ENCODE peak calls at places on chromosomes 1 and 21, in nine cellular contexts. Q, W, E, S, H, F, I, A and X are unnamed samples.

GRCh38 chr1:162373072-162373427 is 3.6 kb downstream of the SPATA46 start:
- DNase-seq in H (no peak), Q (no peak), S (no peak), A (no peak), W (no peak), F (no peak), I (no peak), E (no peak), X (no peak)

GRCh38 chr1:110361856-110362255 is 22.7 kb downstream of the RBM15 start:
- DNase-seq in H (no peak), F (no peak), W (no peak), S (no peak), I (no peak), Q (no peak), E (no peak), A (no peak), X (no peak)

GRCh38 chr21:37700641-37701202 is 215.5 kb downstream of the KCNJ6 start:
- DNase-seq in I (no peak), A (peak; percentile 86), H (peak; percentile 80), W (peak; percentile 48), F (no peak), Q (peak; percentile 67), E (peak; percentile 76), S (no peak), X (no peak)

GRCh38 chr1:9198538-9199361 is 35.8 kb upstream of the H6PD start:
- DNase-seq in W (no peak), F (peak; percentile 38), A (peak; percentile 49), S (no peak), Q (peak; percentile 81), H (peak; percentile 43), I (no peak), E (peak; percentile 83), X (no peak)

GRCh38 chr1:20057886-20058420 is 12.0 kb upstream of the PLA2G5 start:
- DNase-seq in W (no peak), S (no peak), E (no peak), A (no peak), F (no peak), H (no peak), I (no peak), Q (no peak), X (no peak)

GRCh38 chr1:189939967-189940366 is 537.7 kb downstream of the BRINP3 start:
- DNase-seq in F (no peak), Q (no peak), H (no peak), W (no peak), A (peak; percentile 53), E (no peak), I (no peak), S (no peak), X (no peak)

GRCh38 chr21:42160111-42160949 is 58.6 kb upstream of the ABCG1 start:
- DNase-seq in Q (no peak), A (no peak), S (no peak), H (peak; percentile 9), F (no peak), I (no peak), E (no peak), W (no peak), X (peak; percentile 66)

GRCh38 chr1:62391369-62391971 is 45.4 kb upstream of the USP1 start:
- DNase-seq in H (peak; percentile 36), S (peak; percentile 18), F (no peak), I (no peak), W (peak; percentile 62), Q (peak; percentile 46), E (peak; percentile 21), A (no peak), X (no peak)

GRCh38 chr1:2466834-2467554 is 9.1 kb upstream of the PLCH2 start:
- DNase-seq in W (no peak), H (no peak), Q (peak; percentile 71), A (no peak), I (no peak), S (no peak), F (no peak), E (peak; percentile 91), X (no peak)

GRCh38 chr1:207004931-207005830 is 27.4 kb downstream of the C1orf116 start:
- DNase-seq in F (no peak), E (peak; percentile 51), S (peak; percentile 76), W (peak; percentile 73), A (peak; percentile 73), Q (peak; percentile 64), I (no peak), H (peak; percentile 51), X (no peak)

GRCh38 chr1:30413111-30413440 is 310.3 kb downstream of the MATN1 start:
- DNase-seq in A (no peak), W (no peak), I (no peak), S (no peak), E (no peak), H (no peak), F (no peak), Q (no peak), X (peak; percentile 47)

GRCh38 chr1:42957880-42958487 is 684 bp downstream of the SLC2A1 start:
- DNase-seq in F (peak; percentile 42), E (peak; percentile 95), S (peak; percentile 62), W (no peak), H (peak; percentile 94), Q (peak; percentile 76), I (peak; percentile 65), A (peak; percentile 64), X (peak; percentile 78)

GRCh38 chr1:18091660-18092446 is 15.7 kb upstream of the IGSF21 start:
- DNase-seq in H (no peak), A (peak; percentile 31), F (no peak), Q (no peak), I (no peak), W (no peak), S (no peak), E (no peak), X (no peak)

GRCh38 chr1:223802032-223802431 is 43.7 kb downstream of the TP53BP2 start:
- DNase-seq in W (no peak), E (no peak), S (no peak), H (no peak), A (no peak), I (no peak), F (no peak), Q (no peak), X (no peak)

GRCh38 chr21:19228241-19228640 is 824.7 kb upstream of the TMPRSS15 start:
- DNase-seq in Q (peak; percentile 21), F (no peak), E (no peak), A (no peak), W (no peak), I (no peak), H (no peak), S (no peak), X (no peak)

GRCh38 chr1:246695136-246695535 is 29.1 kb upstream of the SCCPDH start:
- DNase-seq in Q (no peak), H (no peak), S (no peak), I (no peak), F (no peak), A (no peak), W (no peak), E (no peak), X (peak; percentile 2)

GRCh38 chr1:85894651-85895050 is 186.4 kb upstream of the ZNHIT6 start:
- DNase-seq in A (peak; percentile 66), Q (peak; percentile 47), H (peak; percentile 51), F (no peak), W (peak; percentile 25), E (peak; percentile 59), S (no peak), I (no peak), X (no peak)
- TF ChIP-seq CTCF in A (peak; percentile 43), Q (peak; percentile 62), H (peak; percentile 61), F (peak; percentile 72), W (peak; percentile 44), E (peak; percentile 61), S (peak; percentile 20), I (peak; percentile 42), X (peak; percentile 77)

GRCh38 chr1:84643183-84643582 is 47.1 kb downstream of the SSX2IP start:
- DNase-seq in W (no peak), H (no peak), I (no peak), Q (no peak), F (no peak), A (no peak), E (no peak), S (no peak), X (no peak)

GRCh38 chr1:84642776-84643175 is 47.5 kb downstream of the SSX2IP start:
- DNase-seq in E (no peak), H (no peak), I (no peak), W (no peak), A (no peak), F (no peak), S (no peak), Q (no peak), X (no peak)

DNA sequence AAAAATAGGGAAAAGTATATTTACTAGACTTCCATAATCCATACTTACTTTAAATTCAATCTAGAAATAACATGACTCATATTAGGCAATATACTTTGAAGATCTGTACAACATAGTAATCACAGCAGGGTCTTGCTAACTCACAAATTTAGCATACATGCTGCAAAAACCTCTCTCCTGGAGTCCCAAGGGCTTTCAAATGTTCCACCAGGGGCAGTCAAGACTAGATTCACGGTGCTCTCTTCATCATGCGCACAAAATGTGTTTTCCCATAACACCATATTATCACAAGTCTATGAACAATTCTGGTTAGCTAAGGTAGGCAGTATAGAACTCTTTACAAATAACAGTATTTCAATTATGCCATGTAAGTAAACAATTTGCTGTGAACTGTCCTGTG is 45.8 kb downstream of the SSX2IP start:
- DNase-seq in E (no peak), H (no peak), A (no peak), F (no peak), W (no peak), I (no peak), S (no peak), Q (no peak), X (no peak)
- TF ChIP-seq CTCF in E (no peak), H (no peak), A (no peak), F (peak; percentile 13), W (no peak), I (no peak), S (no peak), Q (no peak), X (no peak)

GRCh38 chr1:4772294-4773010 is 118.0 kb downstream of the AJAP1 start:
- DNase-seq in H (no peak), Q (no peak), I (no peak), E (no peak), F (no peak), A (no peak), S (no peak), W (no peak), X (no peak)

GRCh38 chr1:4781646-4782045 is 127.2 kb downstream of the AJAP1 start:
- DNase-seq in A (no peak), S (no peak), W (no peak), E (no peak), F (no peak), Q (no peak), H (no peak), I (no peak), X (no peak)

DNA sequence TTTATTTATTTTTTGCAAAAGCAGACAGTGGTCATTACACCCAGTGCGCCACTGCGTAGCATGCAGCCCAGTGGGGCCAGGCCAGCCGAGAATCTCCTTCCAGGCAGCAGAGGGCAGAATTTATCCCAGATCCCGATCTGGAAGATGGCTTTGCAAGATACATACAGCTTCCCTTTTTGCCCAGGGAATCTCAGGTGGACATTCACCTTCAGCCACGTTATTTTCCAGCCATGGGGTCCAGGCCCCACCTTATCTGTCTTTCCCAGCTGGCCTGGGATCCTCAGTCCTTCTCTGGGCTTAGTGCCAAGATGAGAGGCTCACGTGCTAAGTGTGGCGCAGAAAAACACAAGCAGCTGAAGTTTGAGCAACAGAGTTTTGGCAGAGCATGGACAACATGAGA is 123.6 kb downstream of the AJAP1 start:
- DNase-seq in I (no peak), Q (peak; percentile 21), A (no peak), S (no peak), H (no peak), E (peak; percentile 69), W (no peak), F (no peak), X (no peak)
- TF ChIP-seq CTCF in I (peak; percentile 46), Q (peak; percentile 29), A (no peak), S (no peak), H (no peak), E (no peak), W (peak; percentile 47), F (peak; percentile 29), X (peak; percentile 66)

GRCh38 chr1:199046618-199047017 is 407.8 kb downstream of the PTPRC start:
- DNase-seq in H (no peak), W (no peak), S (no peak), F (no peak), Q (no peak), E (no peak), A (peak; percentile 13), I (no peak), X (no peak)
- TF ChIP-seq CTCF in H (no peak), W (no peak), S (no peak), F (no peak), Q (no peak), E (no peak), A (peak; percentile 19), I (no peak), X (no peak)